ENCODE peak calls at places on chromosome 3, in eight cellular contexts. One of them, this sample, is unnamed.

GRCh38 chr3:127728417-127728816 is 55.7 kb downstream of the ABTB1 start:
- DNase-seq in fibroblast of pulmonary artery: no peak
- DNase-seq in body of pancreas: peak; percentile 0
- DNase-seq in choroid plexus epithelial cell: no peak
- DNase-seq in OCI-LY7: no peak
- DNase-seq in CD4-positive, CD25-positive, alpha-beta regulatory T cell: no peak
- DNase-seq in Peyer's patch: no peak
- DNase-seq in cardiac fibroblast: no peak
- DNase-seq in this sample: no peak

GRCh38 chr3:179955798-179956197 is 80.9 kb downstream of the PEX5L start:
- DNase-seq in body of pancreas: no peak
- DNase-seq in fibroblast of pulmonary artery: no peak
- DNase-seq in CD4-positive, CD25-positive, alpha-beta regulatory T cell: no peak
- DNase-seq in cardiac fibroblast: no peak
- DNase-seq in OCI-LY7: no peak
- DNase-seq in Peyer's patch: no peak
- DNase-seq in choroid plexus epithelial cell: no peak
- DNase-seq in this sample: no peak

GRCh38 chr3:69116897-69117296 is 5.5 kb downstream of the LMOD3 start:
- DNase-seq in fibroblast of pulmonary artery: no peak
- DNase-seq in body of pancreas: peak; percentile 42
- DNase-seq in choroid plexus epithelial cell: no peak
- DNase-seq in Peyer's patch: no peak
- DNase-seq in cardiac fibroblast: no peak
- DNase-seq in CD4-positive, CD25-positive, alpha-beta regulatory T cell: no peak
- DNase-seq in OCI-LY7: no peak
- DNase-seq in this sample: peak; percentile 40

GRCh38 chr3:40299721-40300335 is 9.7 kb upstream of the EIF1B start:
- DNase-seq in body of pancreas: no peak
- DNase-seq in choroid plexus epithelial cell: peak; percentile 91
- DNase-seq in cardiac fibroblast: peak; percentile 88
- DNase-seq in fibroblast of pulmonary artery: peak; percentile 89
- DNase-seq in CD4-positive, CD25-positive, alpha-beta regulatory T cell: no peak
- DNase-seq in Peyer's patch: no peak
- DNase-seq in OCI-LY7: no peak
- DNase-seq in this sample: no peak

GRCh38 chr3:196514913-196515621 is at the start of gene SMCO1:
- DNase-seq in fibroblast of pulmonary artery: no peak
- DNase-seq in cardiac fibroblast: no peak
- DNase-seq in Peyer's patch: no peak
- DNase-seq in OCI-LY7: no peak
- DNase-seq in body of pancreas: no peak
- DNase-seq in choroid plexus epithelial cell: no peak
- DNase-seq in CD4-positive, CD25-positive, alpha-beta regulatory T cell: no peak
- DNase-seq in this sample: no peak

GRCh38 chr3:4978966-4979400 is 254 bp upstream of the BHLHE40 start:
- DNase-seq in cardiac fibroblast: peak; percentile 99
- DNase-seq in CD4-positive, CD25-positive, alpha-beta regulatory T cell: peak; percentile 91
- DNase-seq in fibroblast of pulmonary artery: peak; percentile 99
- DNase-seq in Peyer's patch: peak; percentile 98
- DNase-seq in choroid plexus epithelial cell: peak; percentile 100
- DNase-seq in OCI-LY7: peak; percentile 42
- DNase-seq in body of pancreas: peak; percentile 98
- DNase-seq in this sample: peak; percentile 92

GRCh38 chr3:55690746-55691540 is 203.8 kb upstream of the WNT5A start:
- DNase-seq in choroid plexus epithelial cell: no peak
- DNase-seq in OCI-LY7: peak; percentile 87
- DNase-seq in Peyer's patch: no peak
- DNase-seq in fibroblast of pulmonary artery: no peak
- DNase-seq in CD4-positive, CD25-positive, alpha-beta regulatory T cell: no peak
- DNase-seq in body of pancreas: no peak
- DNase-seq in cardiac fibroblast: no peak
- DNase-seq in this sample: no peak

GRCh38 chr3:183032904-183033555 is 52.7 kb upstream of the DCUN1D1 start:
- DNase-seq in CD4-positive, CD25-positive, alpha-beta regulatory T cell: no peak
- DNase-seq in body of pancreas: no peak
- DNase-seq in fibroblast of pulmonary artery: no peak
- DNase-seq in choroid plexus epithelial cell: no peak
- DNase-seq in OCI-LY7: no peak
- DNase-seq in cardiac fibroblast: no peak
- DNase-seq in Peyer's patch: no peak
- DNase-seq in this sample: no peak

GRCh38 chr3:101518421-101518871 is 5.4 kb upstream of the SENP7 start:
- DNase-seq in CD4-positive, CD25-positive, alpha-beta regulatory T cell: peak; percentile 92
- DNase-seq in cardiac fibroblast: peak; percentile 16
- DNase-seq in Peyer's patch: no peak
- DNase-seq in body of pancreas: no peak
- DNase-seq in choroid plexus epithelial cell: peak; percentile 10
- DNase-seq in OCI-LY7: peak; percentile 38
- DNase-seq in fibroblast of pulmonary artery: no peak
- DNase-seq in this sample: peak; percentile 98

GRCh38 chr3:129620828-129621605 is 14.5 kb upstream of the PLXND1 start:
- DNase-seq in body of pancreas: no peak
- DNase-seq in OCI-LY7: no peak
- DNase-seq in fibroblast of pulmonary artery: no peak
- DNase-seq in choroid plexus epithelial cell: no peak
- DNase-seq in cardiac fibroblast: no peak
- DNase-seq in CD4-positive, CD25-positive, alpha-beta regulatory T cell: no peak
- DNase-seq in Peyer's patch: no peak
- DNase-seq in this sample: no peak

GRCh38 chr3:61841111-61841845 is 279.9 kb downstream of the PTPRG start:
- DNase-seq in CD4-positive, CD25-positive, alpha-beta regulatory T cell: no peak
- DNase-seq in Peyer's patch: no peak
- DNase-seq in choroid plexus epithelial cell: peak; percentile 93
- DNase-seq in cardiac fibroblast: peak; percentile 80
- DNase-seq in body of pancreas: no peak
- DNase-seq in fibroblast of pulmonary artery: peak; percentile 84
- DNase-seq in OCI-LY7: no peak
- DNase-seq in this sample: no peak

DNA sequence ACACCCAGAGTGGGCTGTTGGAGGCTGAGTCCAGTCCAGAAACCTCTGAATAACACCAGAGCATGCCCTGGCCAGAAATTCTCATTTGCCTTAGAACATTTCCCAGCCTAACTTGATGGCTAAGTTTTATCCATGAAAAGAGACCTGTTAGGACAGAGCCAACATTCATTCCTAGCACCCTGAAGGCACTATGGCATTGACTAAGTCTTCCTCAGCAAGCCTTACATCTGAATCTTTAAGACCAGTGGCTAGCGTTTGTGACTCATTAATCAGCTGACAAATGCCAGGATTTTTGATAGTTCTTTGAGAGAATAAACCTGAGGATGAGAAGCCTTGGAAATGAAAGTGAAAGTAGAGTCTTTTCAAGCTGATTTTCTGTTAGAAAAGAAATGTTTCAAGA is 1087.1 kb upstream of the ALCAM start:
- DNase-seq in OCI-LY7: no peak
- DNase-seq in fibroblast of pulmonary artery: peak; percentile 67
- DNase-seq in CD4-positive, CD25-positive, alpha-beta regulatory T cell: peak; percentile 2
- DNase-seq in body of pancreas: no peak
- DNase-seq in cardiac fibroblast: peak; percentile 65
- DNase-seq in choroid plexus epithelial cell: peak; percentile 79
- DNase-seq in Peyer's patch: no peak
- DNase-seq in this sample: peak; percentile 92
- H3K4me3 ChIP-seq in OCI-LY7: no peak overlapping the region
- H3K4me3 ChIP-seq in fibroblast of pulmonary artery: peak overlapping the region; percentile 35
- H3K4me3 ChIP-seq in CD4-positive, CD25-positive, alpha-beta regulatory T cell: peak overlapping the region; percentile 32
- H3K4me3 ChIP-seq in body of pancreas: no peak overlapping the region
- H3K4me3 ChIP-seq in cardiac fibroblast: peak overlapping the region; percentile 32
- H3K4me3 ChIP-seq in choroid plexus epithelial cell: no peak overlapping the region
- H3K4me3 ChIP-seq in Peyer's patch: no peak overlapping the region
- H3K4me3 ChIP-seq in this sample: no peak overlapping the region

DNA sequence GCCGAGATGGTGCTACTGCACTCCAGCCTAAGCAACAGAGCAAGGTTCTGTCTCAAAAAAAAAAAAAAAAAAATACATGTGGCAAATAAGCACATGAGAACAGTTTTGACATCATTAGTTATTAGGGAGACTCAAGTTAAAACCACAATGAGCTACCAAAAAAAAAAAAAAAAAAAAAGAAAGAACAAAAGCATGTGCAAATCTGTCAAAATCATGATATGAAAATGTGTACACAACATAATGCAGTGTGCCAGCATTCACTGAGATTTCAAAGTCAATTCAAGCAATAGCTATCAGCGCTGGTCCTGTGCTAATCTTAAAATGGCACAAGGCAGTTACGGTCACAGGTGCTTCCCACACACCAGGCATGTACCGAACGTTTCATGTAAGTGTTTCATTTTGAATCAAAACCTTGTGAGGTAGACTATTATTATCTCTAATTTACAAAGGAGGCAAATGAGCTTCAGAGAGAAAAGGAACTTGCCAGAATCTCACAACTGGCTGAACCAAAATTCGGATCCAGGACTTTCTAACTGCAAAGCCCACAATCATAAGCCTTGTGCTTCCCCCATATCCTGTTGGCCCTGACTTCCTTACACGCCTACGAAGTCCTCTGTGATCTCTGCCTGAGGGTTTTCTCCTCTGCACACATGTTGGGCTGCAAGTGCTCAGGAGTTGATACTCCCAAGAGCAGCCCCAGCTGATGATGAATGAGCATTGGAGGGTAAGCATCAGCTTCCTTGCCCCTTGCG is 200.1 kb upstream of the PROK2 start:
- DNase-seq in CD4-positive, CD25-positive, alpha-beta regulatory T cell: peak; percentile 70
- DNase-seq in fibroblast of pulmonary artery: no peak
- DNase-seq in Peyer's patch: no peak
- DNase-seq in OCI-LY7: peak; percentile 87
- DNase-seq in body of pancreas: no peak
- DNase-seq in cardiac fibroblast: no peak
- DNase-seq in choroid plexus epithelial cell: no peak
- DNase-seq in this sample: no peak
- H3K4me3 ChIP-seq in CD4-positive, CD25-positive, alpha-beta regulatory T cell: peak overlapping the region; percentile 69
- H3K4me3 ChIP-seq in fibroblast of pulmonary artery: no peak overlapping the region
- H3K4me3 ChIP-seq in Peyer's patch: no peak overlapping the region
- H3K4me3 ChIP-seq in OCI-LY7: peak overlapping the region; percentile 15
- H3K4me3 ChIP-seq in body of pancreas: no peak overlapping the region
- H3K4me3 ChIP-seq in cardiac fibroblast: no peak overlapping the region
- H3K4me3 ChIP-seq in choroid plexus epithelial cell: no peak overlapping the region
- H3K4me3 ChIP-seq in this sample: no peak overlapping the region

GRCh38 chr3:170360476-170360875 is 3.0 kb downstream of the SKIL start:
- DNase-seq in OCI-LY7: no peak
- DNase-seq in fibroblast of pulmonary artery: peak; percentile 41
- DNase-seq in cardiac fibroblast: no peak
- DNase-seq in CD4-positive, CD25-positive, alpha-beta regulatory T cell: no peak
- DNase-seq in choroid plexus epithelial cell: no peak
- DNase-seq in body of pancreas: no peak
- DNase-seq in Peyer's patch: no peak
- DNase-seq in this sample: no peak
- H3K4me3 ChIP-seq in OCI-LY7: peak overlapping the region; percentile 97
- H3K4me3 ChIP-seq in fibroblast of pulmonary artery: peak overlapping the region; percentile 90
- H3K4me3 ChIP-seq in cardiac fibroblast: peak overlapping the region; percentile 9
- H3K4me3 ChIP-seq in CD4-positive, CD25-positive, alpha-beta regulatory T cell: no peak overlapping the region
- H3K4me3 ChIP-seq in choroid plexus epithelial cell: peak overlapping the region; percentile 37
- H3K4me3 ChIP-seq in body of pancreas: no peak overlapping the region
- H3K4me3 ChIP-seq in Peyer's patch: peak overlapping the region; percentile 2
- H3K4me3 ChIP-seq in this sample: no peak overlapping the region

GRCh38 chr3:2097641-2098191 is 950 bp upstream of the CNTN4 start:
- DNase-seq in choroid plexus epithelial cell: peak; percentile 10
- DNase-seq in fibroblast of pulmonary artery: no peak
- DNase-seq in body of pancreas: no peak
- DNase-seq in Peyer's patch: peak; percentile 54
- DNase-seq in OCI-LY7: no peak
- DNase-seq in cardiac fibroblast: no peak
- DNase-seq in CD4-positive, CD25-positive, alpha-beta regulatory T cell: no peak
- DNase-seq in this sample: peak; percentile 3

GRCh38 chr3:2096196-2096595 is 2.5 kb upstream of the CNTN4 start:
- DNase-seq in Peyer's patch: no peak
- DNase-seq in body of pancreas: no peak
- DNase-seq in cardiac fibroblast: no peak
- DNase-seq in choroid plexus epithelial cell: no peak
- DNase-seq in OCI-LY7: no peak
- DNase-seq in fibroblast of pulmonary artery: no peak
- DNase-seq in CD4-positive, CD25-positive, alpha-beta regulatory T cell: no peak
- DNase-seq in this sample: no peak

GRCh38 chr3:2099779-2100191 is 1.1 kb downstream of the CNTN4 start:
- DNase-seq in CD4-positive, CD25-positive, alpha-beta regulatory T cell: no peak
- DNase-seq in cardiac fibroblast: no peak
- DNase-seq in choroid plexus epithelial cell: no peak
- DNase-seq in fibroblast of pulmonary artery: no peak
- DNase-seq in Peyer's patch: no peak
- DNase-seq in OCI-LY7: no peak
- DNase-seq in body of pancreas: peak; percentile 12
- DNase-seq in this sample: no peak

GRCh38 chr3:2098398-2099027 is at the start of gene CNTN4:
- DNase-seq in body of pancreas: peak; percentile 80
- DNase-seq in choroid plexus epithelial cell: peak; percentile 1
- DNase-seq in cardiac fibroblast: no peak
- DNase-seq in fibroblast of pulmonary artery: no peak
- DNase-seq in OCI-LY7: no peak
- DNase-seq in Peyer's patch: peak; percentile 78
- DNase-seq in CD4-positive, CD25-positive, alpha-beta regulatory T cell: no peak
- DNase-seq in this sample: no peak

DNA sequence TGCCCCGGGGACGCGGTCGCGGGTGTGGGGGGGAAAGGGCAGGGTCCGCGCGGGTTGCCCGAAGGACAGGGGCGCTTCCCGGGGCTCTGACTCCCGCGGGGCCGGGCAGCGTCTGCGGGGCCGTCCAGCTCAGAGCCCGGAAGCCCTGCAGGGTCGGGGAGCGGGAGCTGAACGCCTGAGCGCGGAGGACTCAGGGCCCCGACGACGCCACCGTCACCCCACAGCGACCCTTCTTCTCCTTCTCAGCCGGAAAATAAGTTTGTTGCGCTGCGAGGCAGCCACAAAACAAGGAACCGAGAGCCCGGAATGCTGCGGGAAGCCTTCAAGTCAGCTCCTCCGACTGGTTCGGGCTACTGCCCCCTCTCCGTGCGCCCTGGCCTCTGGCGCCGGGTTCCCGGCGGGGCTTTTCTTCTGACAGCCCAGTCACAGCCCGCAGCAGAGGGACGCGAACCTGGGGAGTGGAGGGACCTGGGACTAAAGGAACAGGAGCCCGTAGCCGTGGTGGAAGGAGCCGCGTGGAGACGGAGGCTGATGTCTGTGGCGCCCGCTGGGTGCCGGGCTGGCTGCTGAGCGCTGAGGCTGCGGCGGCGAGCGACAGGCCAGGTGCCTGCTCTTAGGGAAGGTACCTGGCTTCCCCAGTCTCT is 484 bp downstream of the CNTN4 start:
- DNase-seq in OCI-LY7: no peak
- DNase-seq in Peyer's patch: no peak
- DNase-seq in choroid plexus epithelial cell: no peak
- DNase-seq in fibroblast of pulmonary artery: no peak
- DNase-seq in cardiac fibroblast: no peak
- DNase-seq in CD4-positive, CD25-positive, alpha-beta regulatory T cell: no peak
- DNase-seq in body of pancreas: peak; percentile 21
- DNase-seq in this sample: no peak
- H3K4me3 ChIP-seq in OCI-LY7: no peak overlapping the region
- H3K4me3 ChIP-seq in Peyer's patch: peak overlapping the region; percentile 63
- H3K4me3 ChIP-seq in choroid plexus epithelial cell: no peak overlapping the region
- H3K4me3 ChIP-seq in fibroblast of pulmonary artery: no peak overlapping the region
- H3K4me3 ChIP-seq in cardiac fibroblast: no peak overlapping the region
- H3K4me3 ChIP-seq in CD4-positive, CD25-positive, alpha-beta regulatory T cell: no peak overlapping the region
- H3K4me3 ChIP-seq in body of pancreas: peak overlapping the region; percentile 48
- H3K4me3 ChIP-seq in this sample: peak overlapping the region; percentile 18

This sample was measured in bronchial epithelial cell.